ENCODE peak calls at places on chromosomes 12 and 14, in seven cellular contexts. One of them, this sample, is unnamed.

GRCh38 chr14:22478670-22479069 is 110.4 kb downstream of the DAD1 start:
- DNase-seq in right atrium auricular region: no peak
- DNase-seq in endothelial cell of umbilical vein: no peak
- DNase-seq in activated CD4-positive, alpha-beta T cell treated with anti-CD3 and anti-CD28 coated beads for 36 hours: no peak
- DNase-seq in anterior cingulate cortex: no peak
- DNase-seq in left lobe of liver: no peak
- DNase-seq in stimulated activated effector memory CD8-positive, alpha-beta T cell treated with anti-CD3 and anti-CD28 coated beads, Interleukin-12 subunit alpha, Interleukin-12 subunit beta, amount 100 ng/mL, for 72 hours: no peak
- DNase-seq in this sample: no peak

GRCh38 chr14:83425138-83425537 is 1891.5 kb upstream of the SEL1L start:
- DNase-seq in endothelial cell of umbilical vein: no peak
- DNase-seq in anterior cingulate cortex: no peak
- DNase-seq in activated CD4-positive, alpha-beta T cell treated with anti-CD3 and anti-CD28 coated beads for 36 hours: no peak
- DNase-seq in right atrium auricular region: no peak
- DNase-seq in left lobe of liver: no peak
- DNase-seq in stimulated activated effector memory CD8-positive, alpha-beta T cell treated with anti-CD3 and anti-CD28 coated beads, Interleukin-12 subunit alpha, Interleukin-12 subunit beta, amount 100 ng/mL, for 72 hours: no peak
- DNase-seq in this sample: no peak

GRCh38 chr12:62481843-62482540 is 15.4 kb downstream of the MON2 start:
- DNase-seq in left lobe of liver: no peak
- DNase-seq in endothelial cell of umbilical vein: no peak
- DNase-seq in stimulated activated effector memory CD8-positive, alpha-beta T cell treated with anti-CD3 and anti-CD28 coated beads, Interleukin-12 subunit alpha, Interleukin-12 subunit beta, amount 100 ng/mL, for 72 hours: no peak
- DNase-seq in right atrium auricular region: no peak
- DNase-seq in anterior cingulate cortex: no peak
- DNase-seq in activated CD4-positive, alpha-beta T cell treated with anti-CD3 and anti-CD28 coated beads for 36 hours: no peak
- DNase-seq in this sample: no peak

GRCh38 chr14:32720927-32721326 is 217.8 kb upstream of the NPAS3 start:
- DNase-seq in endothelial cell of umbilical vein: no peak
- DNase-seq in left lobe of liver: no peak
- DNase-seq in anterior cingulate cortex: no peak
- DNase-seq in activated CD4-positive, alpha-beta T cell treated with anti-CD3 and anti-CD28 coated beads for 36 hours: no peak
- DNase-seq in right atrium auricular region: no peak
- DNase-seq in stimulated activated effector memory CD8-positive, alpha-beta T cell treated with anti-CD3 and anti-CD28 coated beads, Interleukin-12 subunit alpha, Interleukin-12 subunit beta, amount 100 ng/mL, for 72 hours: no peak
- DNase-seq in this sample: no peak

GRCh38 chr12:53208877-53209463 is 1.9 kb upstream of the ITGB7 start:
- DNase-seq in stimulated activated effector memory CD8-positive, alpha-beta T cell treated with anti-CD3 and anti-CD28 coated beads, Interleukin-12 subunit alpha, Interleukin-12 subunit beta, amount 100 ng/mL, for 72 hours: no peak
- DNase-seq in endothelial cell of umbilical vein: no peak
- DNase-seq in activated CD4-positive, alpha-beta T cell treated with anti-CD3 and anti-CD28 coated beads for 36 hours: peak
- DNase-seq in left lobe of liver: no peak
- DNase-seq in anterior cingulate cortex: no peak
- DNase-seq in right atrium auricular region: no peak
- DNase-seq in this sample: peak

GRCh38 chr14:75494898-75495297 is 27.4 kb upstream of the BATF start:
- DNase-seq in endothelial cell of umbilical vein: no peak
- DNase-seq in right atrium auricular region: peak
- DNase-seq in activated CD4-positive, alpha-beta T cell treated with anti-CD3 and anti-CD28 coated beads for 36 hours: no peak
- DNase-seq in anterior cingulate cortex: no peak
- DNase-seq in left lobe of liver: no peak
- DNase-seq in stimulated activated effector memory CD8-positive, alpha-beta T cell treated with anti-CD3 and anti-CD28 coated beads, Interleukin-12 subunit alpha, Interleukin-12 subunit beta, amount 100 ng/mL, for 72 hours: no peak
- DNase-seq in this sample: no peak

GRCh38 chr12:66092559-66093269 is 37.8 kb downstream of the LLPH start:
- DNase-seq in anterior cingulate cortex: no peak
- DNase-seq in activated CD4-positive, alpha-beta T cell treated with anti-CD3 and anti-CD28 coated beads for 36 hours: peak
- DNase-seq in endothelial cell of umbilical vein: peak
- DNase-seq in stimulated activated effector memory CD8-positive, alpha-beta T cell treated with anti-CD3 and anti-CD28 coated beads, Interleukin-12 subunit alpha, Interleukin-12 subunit beta, amount 100 ng/mL, for 72 hours: no peak
- DNase-seq in left lobe of liver: no peak
- DNase-seq in right atrium auricular region: no peak
- DNase-seq in this sample: no peak

GRCh38 chr12:132873724-132874123 is 13.7 kb downstream of the CHFR start:
- DNase-seq in right atrium auricular region: no peak
- DNase-seq in left lobe of liver: no peak
- DNase-seq in stimulated activated effector memory CD8-positive, alpha-beta T cell treated with anti-CD3 and anti-CD28 coated beads, Interleukin-12 subunit alpha, Interleukin-12 subunit beta, amount 100 ng/mL, for 72 hours: no peak
- DNase-seq in endothelial cell of umbilical vein: no peak
- DNase-seq in anterior cingulate cortex: no peak
- DNase-seq in activated CD4-positive, alpha-beta T cell treated with anti-CD3 and anti-CD28 coated beads for 36 hours: peak
- DNase-seq in this sample: no peak

GRCh38 chr12:24479131-24479530 is 469.8 kb downstream of the BCAT1 start:
- DNase-seq in activated CD4-positive, alpha-beta T cell treated with anti-CD3 and anti-CD28 coated beads for 36 hours: no peak
- DNase-seq in anterior cingulate cortex: no peak
- DNase-seq in endothelial cell of umbilical vein: no peak
- DNase-seq in right atrium auricular region: no peak
- DNase-seq in left lobe of liver: no peak
- DNase-seq in stimulated activated effector memory CD8-positive, alpha-beta T cell treated with anti-CD3 and anti-CD28 coated beads, Interleukin-12 subunit alpha, Interleukin-12 subunit beta, amount 100 ng/mL, for 72 hours: no peak
- DNase-seq in this sample: no peak

GRCh38 chr12:69874606-69875005 is 49.6 kb downstream of the MYRFL start:
- DNase-seq in right atrium auricular region: no peak
- DNase-seq in stimulated activated effector memory CD8-positive, alpha-beta T cell treated with anti-CD3 and anti-CD28 coated beads, Interleukin-12 subunit alpha, Interleukin-12 subunit beta, amount 100 ng/mL, for 72 hours: no peak
- DNase-seq in activated CD4-positive, alpha-beta T cell treated with anti-CD3 and anti-CD28 coated beads for 36 hours: no peak
- DNase-seq in left lobe of liver: no peak
- DNase-seq in endothelial cell of umbilical vein: no peak
- DNase-seq in anterior cingulate cortex: no peak
- DNase-seq in this sample: no peak

GRCh38 chr12:5580911-5581488 is 149.1 kb downstream of the NTF3 start:
- DNase-seq in left lobe of liver: no peak
- DNase-seq in right atrium auricular region: no peak
- DNase-seq in activated CD4-positive, alpha-beta T cell treated with anti-CD3 and anti-CD28 coated beads for 36 hours: no peak
- DNase-seq in anterior cingulate cortex: no peak
- DNase-seq in endothelial cell of umbilical vein: no peak
- DNase-seq in stimulated activated effector memory CD8-positive, alpha-beta T cell treated with anti-CD3 and anti-CD28 coated beads, Interleukin-12 subunit alpha, Interleukin-12 subunit beta, amount 100 ng/mL, for 72 hours: no peak
- DNase-seq in this sample: no peak

GRCh38 chr14:41609704-41610183 is 3.1 kb downstream of the LRFN5 start:
- DNase-seq in anterior cingulate cortex: peak
- DNase-seq in right atrium auricular region: no peak
- DNase-seq in activated CD4-positive, alpha-beta T cell treated with anti-CD3 and anti-CD28 coated beads for 36 hours: peak
- DNase-seq in left lobe of liver: no peak
- DNase-seq in stimulated activated effector memory CD8-positive, alpha-beta T cell treated with anti-CD3 and anti-CD28 coated beads, Interleukin-12 subunit alpha, Interleukin-12 subunit beta, amount 100 ng/mL, for 72 hours: no peak
- DNase-seq in endothelial cell of umbilical vein: no peak
- DNase-seq in this sample: no peak

GRCh38 chr12:52515319-52515646 is 4.9 kb downstream of the KRT5 start:
- DNase-seq in activated CD4-positive, alpha-beta T cell treated with anti-CD3 and anti-CD28 coated beads for 36 hours: no peak
- DNase-seq in right atrium auricular region: no peak
- DNase-seq in left lobe of liver: no peak
- DNase-seq in endothelial cell of umbilical vein: no peak
- DNase-seq in stimulated activated effector memory CD8-positive, alpha-beta T cell treated with anti-CD3 and anti-CD28 coated beads, Interleukin-12 subunit alpha, Interleukin-12 subunit beta, amount 100 ng/mL, for 72 hours: no peak
- DNase-seq in anterior cingulate cortex: no peak
- DNase-seq in this sample: no peak

GRCh38 chr12:25423355-25423754 is 129.7 kb downstream of the LMNTD1 start:
- DNase-seq in left lobe of liver: no peak
- DNase-seq in anterior cingulate cortex: no peak
- DNase-seq in activated CD4-positive, alpha-beta T cell treated with anti-CD3 and anti-CD28 coated beads for 36 hours: no peak
- DNase-seq in stimulated activated effector memory CD8-positive, alpha-beta T cell treated with anti-CD3 and anti-CD28 coated beads, Interleukin-12 subunit alpha, Interleukin-12 subunit beta, amount 100 ng/mL, for 72 hours: no peak
- DNase-seq in right atrium auricular region: no peak
- DNase-seq in endothelial cell of umbilical vein: no peak
- DNase-seq in this sample: no peak

GRCh38 chr12:162467-163307 is 51.3 kb downstream of the SLC6A12 start:
- DNase-seq in left lobe of liver: no peak
- DNase-seq in activated CD4-positive, alpha-beta T cell treated with anti-CD3 and anti-CD28 coated beads for 36 hours: no peak
- DNase-seq in anterior cingulate cortex: no peak
- DNase-seq in stimulated activated effector memory CD8-positive, alpha-beta T cell treated with anti-CD3 and anti-CD28 coated beads, Interleukin-12 subunit alpha, Interleukin-12 subunit beta, amount 100 ng/mL, for 72 hours: no peak
- DNase-seq in endothelial cell of umbilical vein: no peak
- DNase-seq in right atrium auricular region: no peak
- DNase-seq in this sample: no peak